ENCODE peak calls at places on chromosomes 2 and 18, in seven cellular contexts. L is HCT116, E is esophagus muscularis mucosa, K is HL-60, J is Panc1, P is GM23338, F is sigmoid colon. U is an unnamed sample.

GRCh38 chr2:119293254-119293653 is 69.6 kb downstream of the STEAP3 start:
- DNase-seq in E (peak; percentile 42), L (no peak), P (no peak), F (no peak), K (no peak), J (no peak), U (no peak)

GRCh38 chr2:58110765-58111164 is 64.2 kb downstream of the VRK2 start:
- DNase-seq in L (peak; percentile 48), F (no peak), P (peak; percentile 58), K (no peak), E (no peak), J (no peak), U (no peak)

GRCh38 chr2:148552675-148553331 is 91.7 kb upstream of the EPC2 start:
- DNase-seq in P (no peak), E (no peak), L (no peak), J (no peak), F (no peak), K (no peak), U (no peak)

GRCh38 chr2:101327863-101328394 is 19.4 kb upstream of the RNF149 start:
- DNase-seq in L (peak; percentile 67), K (no peak), J (no peak), E (no peak), F (no peak), P (peak; percentile 69), U (peak; percentile 72)

GRCh38 chr2:42008241-42008911 is 39.4 kb upstream of the PKDCC start:
- DNase-seq in J (no peak), F (no peak), L (no peak), E (no peak), P (no peak), K (no peak), U (no peak)

GRCh38 chr2:200077210-200077650 is 121.8 kb downstream of the MAIP1 start:
- DNase-seq in F (no peak), P (no peak), E (no peak), K (no peak), L (no peak), J (peak; percentile 69), U (no peak)

GRCh38 chr2:119255760-119256573 is 32.3 kb downstream of the STEAP3 start:
- DNase-seq in F (no peak), K (no peak), J (peak; percentile 81), L (peak; percentile 54), E (no peak), P (peak; percentile 77), U (no peak)

GRCh38 chr18:26309283-26309682 is 83.0 kb downstream of the TAF4B start:
- DNase-seq in E (no peak), L (no peak), J (no peak), K (no peak), P (no peak), F (no peak), U (no peak)

GRCh38 chr18:9135912-9136314 is 668 bp upstream of the ANKRD12 start:
- DNase-seq in J (no peak), E (no peak), L (peak; percentile 43), P (peak; percentile 93), F (no peak), K (peak; percentile 45), U (peak; percentile 67)

GRCh38 chr18:45686892-45687611 is 36.9 kb upstream of the SLC14A1 start:
- DNase-seq in E (no peak), J (no peak), L (no peak), K (peak; percentile 97), F (no peak), P (no peak), U (peak; percentile 32)

GRCh38 chr2:220394433-220394832 is 767.0 kb downstream of the SLC4A3 start:
- DNase-seq in P (no peak), E (no peak), F (no peak), J (no peak), L (no peak), K (no peak), U (no peak)

GRCh38 chr2:46227674-46228289 is 69.4 kb upstream of the EPAS1 start:
- DNase-seq in J (no peak), L (no peak), E (no peak), K (no peak), P (no peak), F (no peak), U (no peak)

GRCh38 chr2:200405599-200406298 is 99.3 kb downstream of the SPATS2L start:
- DNase-seq in F (no peak), K (no peak), L (peak; percentile 93), J (peak; percentile 97), P (no peak), E (no peak), U (peak; percentile 21)

GRCh38 chr2:178275600-178275999 is 81.3 kb downstream of the OSBPL6 start:
- DNase-seq in F (no peak), L (no peak), K (peak; percentile 28), P (no peak), J (no peak), E (no peak), U (no peak)

GRCh38 chr2:173296235-173296634 is 58.4 kb upstream of the CDCA7 start:
- DNase-seq in J (no peak), L (no peak), F (no peak), P (no peak), K (no peak), E (no peak), U (no peak)

GRCh38 chr2:62884086-62884485 is 166.5 kb upstream of the OTX1 start:
- DNase-seq in E (no peak), P (no peak), F (no peak), K (no peak), L (no peak), J (no peak), U (no peak)

GRCh38 chr18:36075862-36076587 is 8.7 kb upstream of the RPRD1A start:
- DNase-seq in E (no peak), F (no peak), L (no peak), K (peak; percentile 82), J (peak; percentile 33), P (no peak), U (no peak)

GRCh38 chr18:55585586-55586521 is 2.1 kb downstream of the TCF4 start:
- DNase-seq in K (no peak), E (no peak), P (peak; percentile 25), J (no peak), F (no peak), L (no peak), U (no peak)

GRCh38 chr2:148565272-148565894 is 79.2 kb upstream of the EPC2 start:
- DNase-seq in J (no peak), K (no peak), P (peak; percentile 60), F (no peak), E (no peak), L (no peak), U (no peak)

GRCh38 chr18:57644540-57644939 is 22.9 kb upstream of the NARS1 start:
- DNase-seq in L (no peak), F (no peak), J (no peak), P (no peak), E (no peak), K (no peak), U (no peak)

GRCh38 chr2:190221438-190221837 is 98.2 kb downstream of the HIBCH start:
- DNase-seq in J (no peak), L (no peak), E (no peak), F (no peak), K (no peak), P (no peak), U (peak; percentile 80)

GRCh38 chr2:72757177-72757775 is 68.6 kb downstream of the EXOC6B start:
- DNase-seq in F (no peak), E (no peak), P (peak; percentile 21), L (no peak), J (no peak), K (no peak), U (no peak)

GRCh38 chr2:20590704-20591515 is 60.0 kb downstream of the HS1BP3 start:
- DNase-seq in E (no peak), L (no peak), F (peak; percentile 74), K (no peak), J (no peak), P (no peak), U (peak; percentile 6)

GRCh38 chr18:10040287-10041011 is 126.6 kb downstream of the VAPA start:
- DNase-seq in K (no peak), P (no peak), L (no peak), J (no peak), E (no peak), F (no peak), U (no peak)

GRCh38 chr2:45930396-45930792 is 278.9 kb downstream of the PRKCE start:
- DNase-seq in J (no peak), L (no peak), E (no peak), F (no peak), P (no peak), K (no peak), U (no peak)

GRCh38 chr2:221347471-221347870 is 224.6 kb downstream of the EPHA4 start:
- DNase-seq in L (no peak), F (no peak), P (no peak), K (no peak), E (no peak), J (no peak), U (no peak)

GRCh38 chr2:64913357-64913869 is 75.8 kb upstream of the SLC1A4 start:
- DNase-seq in F (no peak), J (no peak), L (peak; percentile 53), K (no peak), E (no peak), P (peak; percentile 74), U (peak; percentile 52)

GRCh38 chr2:10120938-10121574 is 1.5 kb upstream of the RRM2 start:
- DNase-seq in E (no peak), L (no peak), F (peak; percentile 14), J (no peak), K (no peak), P (no peak), U (peak; percentile 32)
- TF ChIP-seq POLR2AphosphoS5 in E (no peak), L (peak; percentile 59), F (no peak), J (no peak), K (no peak), P (no peak), U (no peak)

DNA sequence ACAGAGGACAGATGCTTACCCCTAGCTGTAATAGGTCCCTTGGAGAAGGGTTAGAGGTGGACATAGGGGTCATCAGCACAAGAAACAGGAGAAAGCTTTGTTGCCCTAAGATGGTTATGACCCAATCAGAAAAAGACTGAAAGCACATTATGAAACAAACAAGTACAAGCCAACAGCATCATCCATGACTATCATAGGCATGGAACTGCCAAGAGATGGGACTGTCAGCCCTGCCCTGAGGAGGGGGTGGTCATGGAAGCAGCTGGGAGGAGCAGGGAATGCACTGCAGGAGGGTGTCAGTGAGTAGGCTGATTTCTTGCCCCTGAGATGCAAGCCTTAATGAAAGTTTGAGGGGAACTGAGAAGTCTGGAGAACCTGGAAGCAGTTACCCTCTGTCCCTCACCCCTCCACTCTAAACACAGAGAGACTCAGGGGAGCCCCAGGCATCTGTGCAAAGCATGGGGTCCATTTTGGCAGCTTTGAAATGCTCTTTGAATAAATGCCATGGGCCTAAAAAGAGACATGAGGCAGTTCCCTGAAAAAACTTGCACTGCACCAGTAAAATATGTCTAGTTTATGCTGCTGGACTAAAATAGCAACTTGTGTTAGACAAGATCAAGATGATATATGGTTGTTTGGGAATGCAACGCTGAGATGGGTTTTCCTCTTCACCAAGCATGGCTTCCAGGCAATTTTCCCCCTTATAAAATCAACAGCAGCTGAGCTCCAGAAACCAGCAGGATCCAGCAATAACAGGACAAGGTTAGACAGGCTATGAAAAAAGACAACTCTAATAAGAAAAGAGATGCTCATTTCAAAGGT is 122.7 kb upstream of the ZFP36L2 start:
- DNase-seq in E (no peak), L (no peak), J (no peak), K (no peak), F (peak; percentile 82), P (no peak), U (no peak)
- TF ChIP-seq POLR2AphosphoS5 in E (peak; percentile 41), L (no peak), J (no peak), K (no peak), F (peak; percentile 71), P (no peak), U (peak; percentile 82)

GRCh38 chr18:70074091-70074490 is 126.4 kb upstream of the CD226 start:
- DNase-seq in J (no peak), P (no peak), L (no peak), F (no peak), K (no peak), E (no peak), U (no peak)
- TF ChIP-seq POLR2AphosphoS5 in J (no peak), P (no peak), L (no peak), F (no peak), K (no peak), E (no peak), U (no peak)

GRCh38 chr18:59898093-59898492 is 1.7 kb upstream of the PMAIP1 start:
- DNase-seq in K (no peak), E (no peak), F (no peak), L (no peak), J (no peak), P (peak; percentile 41), U (no peak)
- TF ChIP-seq POLR2AphosphoS5 in K (no peak), E (no peak), F (no peak), L (no peak), J (no peak), P (no peak), U (no peak)